ENCODE peak calls at places on chromosomes 6 and 20, in five cellular contexts. One of them, this sample, is unnamed. For H3K4me1, the result is how much of the 10 kb centered on the place peaks cover.

GRCh38 chr20:16485406-16485805 is 87.8 kb downstream of the KIF16B start:
- DNase-seq in upper lobe of left lung: no peak
- DNase-seq in HCT116: no peak
- DNase-seq in lung: no peak
- DNase-seq in heart right ventricle: no peak
- DNase-seq in this sample: no peak

GRCh38 chr20:31674895-31675827 is 37.4 kb downstream of the COX4I2 start:
- DNase-seq in HCT116: no peak
- DNase-seq in heart right ventricle: peak
- DNase-seq in upper lobe of left lung: peak
- DNase-seq in lung: peak
- DNase-seq in this sample: no peak

GRCh38 chr6:2979819-2980464 is 8.6 kb upstream of the SERPINB6 start:
- DNase-seq in heart right ventricle: no peak
- DNase-seq in upper lobe of left lung: no peak
- DNase-seq in lung: no peak
- DNase-seq in HCT116: no peak
- DNase-seq in this sample: no peak

GRCh38 chr6:37648465-37649330 is 49.0 kb downstream of the MDGA1 start:
- DNase-seq in lung: no peak
- DNase-seq in HCT116: peak
- DNase-seq in heart right ventricle: no peak
- DNase-seq in upper lobe of left lung: peak
- DNase-seq in this sample: no peak

GRCh38 chr6:2450546-2450945 is 205.1 kb upstream of the GMDS start:
- DNase-seq in lung: no peak
- DNase-seq in upper lobe of left lung: no peak
- DNase-seq in heart right ventricle: peak
- DNase-seq in HCT116: no peak
- DNase-seq in this sample: peak

GRCh38 chr6:142235247-142235646 is 66.6 kb upstream of the ADGRG6 start:
- DNase-seq in heart right ventricle: no peak
- DNase-seq in upper lobe of left lung: no peak
- DNase-seq in lung: no peak
- DNase-seq in HCT116: no peak
- DNase-seq in this sample: no peak

GRCh38 chr20:58706150-58706892 is 13.7 kb downstream of the NPEPL1 start:
- DNase-seq in HCT116: no peak
- DNase-seq in heart right ventricle: no peak
- DNase-seq in upper lobe of left lung: no peak
- DNase-seq in lung: no peak
- DNase-seq in this sample: peak

GRCh38 chr6:45433533-45434400 is 56.0 kb upstream of the SUPT3H start:
- DNase-seq in HCT116: no peak
- DNase-seq in heart right ventricle: no peak
- DNase-seq in lung: no peak
- DNase-seq in upper lobe of left lung: no peak
- DNase-seq in this sample: no peak

DNA sequence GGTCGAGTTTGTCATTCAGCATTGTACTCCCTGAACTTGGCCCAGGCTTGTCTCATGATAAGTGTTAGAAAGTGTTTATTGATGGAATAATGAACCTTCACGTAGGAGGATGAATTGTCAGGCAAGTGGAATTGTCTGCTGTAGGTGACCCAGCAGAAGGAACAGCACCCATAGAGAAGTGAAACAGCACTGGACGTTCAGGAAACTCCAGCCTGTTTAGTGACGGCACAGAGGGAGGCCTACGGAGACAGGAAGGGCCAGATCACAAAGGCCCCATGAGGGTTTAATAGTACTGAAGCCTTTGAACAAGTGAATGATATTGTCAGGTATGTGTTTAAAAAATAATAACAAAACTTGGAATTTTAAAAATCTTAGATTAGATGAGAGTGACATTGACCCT is 2.9 kb downstream of the STX11 start:
- DNase-seq in heart right ventricle: no peak
- DNase-seq in lung: no peak
- DNase-seq in HCT116: no peak
- DNase-seq in upper lobe of left lung: peak
- DNase-seq in this sample: no peak
- H3K4me3 ChIP-seq in heart right ventricle: no peak
- H3K4me3 ChIP-seq in lung: no peak
- H3K4me3 ChIP-seq in HCT116: no peak
- H3K4me3 ChIP-seq in upper lobe of left lung: peak
- H3K4me3 ChIP-seq in this sample: no peak

GRCh38 chr6:28235912-28236452 is 10.9 kb downstream of the ZSCAN9 start:
- DNase-seq in heart right ventricle: no peak
- DNase-seq in upper lobe of left lung: no peak
- DNase-seq in HCT116: no peak
- DNase-seq in lung: no peak
- DNase-seq in this sample: no peak

DNA sequence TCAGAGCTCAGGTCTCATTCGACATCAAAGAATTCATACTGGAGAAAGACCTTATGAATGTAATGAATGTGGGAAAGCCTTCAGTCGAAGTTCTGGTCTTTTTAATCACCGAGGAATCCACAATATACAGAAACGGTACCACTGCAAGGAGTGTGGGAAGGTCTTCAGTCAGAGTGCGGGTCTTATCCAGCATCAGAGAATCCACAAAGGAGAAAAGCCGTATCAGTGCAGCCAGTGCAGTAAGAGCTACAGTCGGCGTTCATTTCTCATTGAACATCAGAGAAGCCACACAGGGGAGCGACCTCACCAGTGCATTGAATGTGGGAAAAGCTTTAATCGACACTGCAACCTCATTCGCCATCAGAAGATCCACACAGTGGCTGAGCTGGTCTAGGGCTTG is 7.7 kb downstream of the ZSCAN9 start:
- DNase-seq in lung: no peak
- DNase-seq in heart right ventricle: no peak
- DNase-seq in upper lobe of left lung: no peak
- DNase-seq in HCT116: no peak
- DNase-seq in this sample: no peak
- H3K4me1 ChIP-seq in lung: under half
- H3K4me1 ChIP-seq in heart right ventricle: under half
- H3K4me1 ChIP-seq in upper lobe of left lung: under half
- H3K4me1 ChIP-seq in HCT116: under half
- H3K4me1 ChIP-seq in this sample: under half

DNA sequence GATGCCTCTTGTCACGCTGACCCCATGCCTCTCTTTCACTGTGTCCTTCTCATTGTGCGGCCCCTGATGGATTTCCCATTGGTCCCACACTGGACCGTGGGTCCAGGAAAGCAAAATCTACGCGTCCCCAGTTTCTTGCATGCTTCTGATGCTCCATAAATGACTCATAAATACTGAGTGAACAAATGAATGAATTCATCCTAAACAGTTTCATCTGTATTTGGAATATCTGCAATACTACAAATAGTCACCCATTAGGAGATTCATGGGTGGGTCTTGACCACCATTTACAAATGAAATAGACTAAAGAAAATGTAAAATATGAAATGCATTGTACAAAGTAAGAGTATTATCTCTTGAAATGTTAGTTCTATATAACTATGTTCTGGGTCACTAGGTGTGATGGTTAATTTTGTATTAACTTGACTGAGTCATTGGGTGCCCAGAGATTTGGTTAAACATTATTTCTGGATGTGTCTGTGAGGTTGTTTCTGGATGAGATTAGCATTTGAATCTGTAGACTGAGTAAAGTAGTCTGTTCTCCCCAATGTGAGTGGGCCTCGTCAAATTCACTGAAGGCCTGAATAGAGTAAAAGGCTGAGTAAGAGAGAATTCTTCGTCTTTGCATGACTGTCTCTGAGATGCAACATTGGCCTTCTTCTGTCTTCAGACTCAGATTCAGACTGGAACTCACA is 448.7 kb downstream of the PREX1 start:
- DNase-seq in lung: no peak
- DNase-seq in HCT116: no peak
- DNase-seq in heart right ventricle: no peak
- DNase-seq in upper lobe of left lung: no peak
- DNase-seq in this sample: no peak
- H3K4me3 ChIP-seq in lung: no peak
- H3K4me3 ChIP-seq in HCT116: no peak
- H3K4me3 ChIP-seq in heart right ventricle: no peak
- H3K4me3 ChIP-seq in upper lobe of left lung: no peak
- H3K4me3 ChIP-seq in this sample: no peak

DNA sequence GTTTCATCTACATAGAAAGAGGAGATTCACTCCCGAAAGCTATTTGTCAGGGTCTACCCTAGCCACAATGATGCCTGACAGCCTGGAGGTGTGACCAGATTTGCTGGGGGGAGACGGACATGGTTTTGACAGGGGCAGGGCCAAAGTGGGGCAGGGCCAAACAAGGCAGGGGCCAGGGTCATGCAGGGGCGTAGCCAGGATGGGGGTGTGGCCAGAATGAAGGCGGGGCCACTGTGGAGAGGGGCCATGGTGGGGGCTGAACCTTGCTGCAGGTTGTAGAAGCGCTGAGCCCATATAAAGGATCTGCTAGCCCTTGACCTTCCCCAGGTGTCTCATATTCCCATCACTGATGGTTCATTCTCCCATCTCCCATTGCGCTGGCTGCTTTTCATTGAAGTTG is 184.1 kb upstream of the SULF2 start:
- DNase-seq in upper lobe of left lung: no peak
- DNase-seq in heart right ventricle: no peak
- DNase-seq in lung: no peak
- DNase-seq in HCT116: no peak
- DNase-seq in this sample: no peak
- H3K4me1 ChIP-seq in upper lobe of left lung: under half
- H3K4me1 ChIP-seq in heart right ventricle: under half
- H3K4me1 ChIP-seq in lung: under half
- H3K4me1 ChIP-seq in HCT116: under half
- H3K4me1 ChIP-seq in this sample: under half

DNA sequence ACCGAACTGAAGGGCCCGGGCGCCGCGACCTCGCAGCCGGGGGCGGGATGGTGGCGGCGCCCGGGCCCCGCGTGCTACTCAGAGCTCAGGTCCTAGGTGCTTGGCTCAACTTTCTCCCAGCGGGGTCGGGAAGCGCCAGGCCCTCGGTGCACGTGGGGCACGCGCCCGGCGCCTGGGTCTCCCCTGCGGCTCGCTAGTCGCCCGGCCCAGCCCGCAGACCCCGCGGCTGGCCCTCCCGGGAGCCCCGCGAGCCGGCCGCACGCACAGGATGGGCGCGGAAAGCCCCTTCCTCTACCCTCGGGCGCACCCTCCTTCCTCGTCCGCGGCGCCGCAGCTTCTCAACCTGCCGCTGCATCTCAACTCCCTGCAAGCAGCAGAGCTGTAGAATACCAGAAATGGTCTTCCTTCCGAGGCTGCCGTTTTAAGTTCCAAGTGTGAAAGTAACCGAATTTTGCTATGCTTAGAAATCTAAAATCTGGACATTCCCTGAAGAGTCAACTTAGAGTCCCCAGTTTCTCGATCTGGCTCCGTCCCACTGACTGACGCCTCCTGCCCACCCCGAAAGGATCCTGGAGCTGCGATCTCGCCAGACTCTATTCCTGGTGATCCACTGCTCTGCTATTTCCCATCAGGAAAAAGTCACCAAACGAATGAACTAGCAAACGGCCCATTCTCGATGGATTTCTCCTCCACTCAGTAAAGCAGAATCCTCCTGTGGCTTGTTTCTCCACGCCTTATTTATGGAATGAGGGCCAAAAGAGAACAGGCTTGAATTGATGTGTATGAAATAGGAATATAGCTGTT is 5.6 kb downstream of the NKX2-4 start:
- DNase-seq in lung: no peak
- DNase-seq in heart right ventricle: no peak
- DNase-seq in HCT116: no peak
- DNase-seq in upper lobe of left lung: no peak
- DNase-seq in this sample: no peak
- H3K4me3 ChIP-seq in lung: no peak
- H3K4me3 ChIP-seq in heart right ventricle: no peak
- H3K4me3 ChIP-seq in HCT116: no peak
- H3K4me3 ChIP-seq in upper lobe of left lung: no peak
- H3K4me3 ChIP-seq in this sample: no peak

This sample was measured in pancreas.